ENCODE peak calls at places on chromosomes 4 and X, in six cellular contexts. X, U, T, A, G and Z are unnamed samples.

GRCh38 chr4:165905405-165906027 is 32.5 kb downstream of the TLL1 start:
- DNase-seq in X (no peak), U (no peak), T (no peak), A (no peak), G (no peak), Z (no peak)

GRCh38 chr4:8647626-8648025 is 55.1 kb downstream of the CPZ start:
- DNase-seq in X (no peak), U (no peak), T (no peak), A (no peak), G (no peak), Z (no peak)

GRCh38 chr4:183588169-183588675 is 70.8 kb downstream of the RWDD4 start:
- DNase-seq in X (no peak), U (no peak), T (no peak), A (no peak), G (peak), Z (no peak)

GRCh38 chr4:161629694-161630441 is 533.9 kb downstream of the FSTL5 start:
- DNase-seq in X (no peak), U (no peak), T (no peak), A (no peak), G (peak), Z (no peak)

GRCh38 chrX:18377802-18378201 is 23.3 kb upstream of the SCML2 start:
- DNase-seq in X (no peak), U (no peak), T (no peak), A (peak), G (peak), Z (peak)

GRCh38 chr4:157992038-157992706 is 180.7 kb downstream of the GASK1B start:
- DNase-seq in X (no peak), U (peak), T (peak), A (peak), G (peak), Z (peak)

GRCh38 chr4:184408021-184408710 is 66.2 kb downstream of the IRF2 start:
- DNase-seq in X (no peak), U (no peak), T (no peak), A (no peak), G (no peak), Z (no peak)

GRCh38 chr4:189823611-189824010 is 117.1 kb upstream of the FRG1 start:
- DNase-seq in X (no peak), U (no peak), T (no peak), A (no peak), G (no peak), Z (no peak)

GRCh38 chrX:154457491-154458115 is 478 bp upstream of the PLXNA3 start:
- DNase-seq in X (no peak), U (no peak), T (peak), A (peak), G (peak), Z (no peak)

GRCh38 chr4:151048913-151049312 is 33.8 kb upstream of the LRBA start:
- DNase-seq in X (no peak), U (no peak), T (no peak), A (no peak), G (no peak), Z (no peak)

GRCh38 chr4:6272863-6273660 is 3.4 kb downstream of the WFS1 start:
- DNase-seq in X (no peak), U (peak), T (no peak), A (peak), G (no peak), Z (no peak)

GRCh38 chrX:67353651-67354370 is 190.0 kb upstream of the AR start:
- DNase-seq in X (no peak), U (no peak), T (no peak), A (no peak), G (no peak), Z (no peak)

GRCh38 chr4:20764353-20764752 is 64.1 kb downstream of the PACRGL start:
- DNase-seq in X (no peak), U (no peak), T (no peak), A (no peak), G (no peak), Z (no peak)

GRCh38 chr4:26916195-26916594 is 55.6 kb downstream of the STIM2 start:
- DNase-seq in X (no peak), U (no peak), T (no peak), A (peak), G (no peak), Z (no peak)

GRCh38 chr4:56844817-56845580 is 23.5 kb upstream of the SPINK2 start:
- DNase-seq in X (no peak), U (no peak), T (no peak), A (no peak), G (no peak), Z (no peak)

GRCh38 chr4:187501731-187502130 is 493.8 kb upstream of the ZFP42 start:
- DNase-seq in X (no peak), U (no peak), T (no peak), A (no peak), G (no peak), Z (no peak)

GRCh38 chr4:24770111-24770584 is 25.2 kb upstream of the SOD3 start:
- DNase-seq in X (no peak), U (no peak), T (peak), A (no peak), G (no peak), Z (no peak)

GRCh38 chr4:169195032-169195431 is 75.7 kb downstream of the SH3RF1 start:
- DNase-seq in X (no peak), U (no peak), T (no peak), A (no peak), G (no peak), Z (no peak)

GRCh38 chr4:68373513-68373912 is 23.6 kb upstream of the YTHDC1 start:
- DNase-seq in X (peak), U (peak), T (peak), A (peak), G (peak), Z (peak)

GRCh38 chr4:74855879-74856278 is 61.6 kb upstream of the BTC start:
- DNase-seq in X (no peak), U (no peak), T (no peak), A (no peak), G (no peak), Z (no peak)

GRCh38 chrX:66914082-66914481 is 275.2 kb upstream of the EDA2R start:
- DNase-seq in X (no peak), U (peak), T (no peak), A (no peak), G (no peak), Z (no peak)

GRCh38 chrX:101659601-101660063 is at the start of gene ARMCX2:
- DNase-seq in X (peak), U (peak), T (peak), A (peak), G (peak), Z (peak)

GRCh38 chr4:10104991-10105276 is 11.7 kb downstream of the WDR1 start:
- DNase-seq in X (no peak), U (no peak), T (no peak), A (no peak), G (no peak), Z (no peak)

GRCh38 chr4:7226993-7227392 is 34.7 kb downstream of the SORCS2 start:
- DNase-seq in X (no peak), U (no peak), T (no peak), A (peak), G (no peak), Z (no peak)

GRCh38 chr4:149765630-149766029 is 50.0 kb downstream of the IQCM start:
- DNase-seq in X (no peak), U (no peak), T (no peak), A (no peak), G (no peak), Z (no peak)

GRCh38 chr4:14069871-14070270 is 442.3 kb upstream of the BOD1L1 start:
- DNase-seq in X (no peak), U (no peak), T (no peak), A (no peak), G (no peak), Z (no peak)

GRCh38 chr4:112374850-112375249 is 77.7 kb downstream of the ALPK1 start:
- DNase-seq in X (no peak), U (no peak), T (no peak), A (no peak), G (no peak), Z (no peak)

GRCh38 chr4:13665711-13666660 is 38.5 kb upstream of the BOD1L1 start:
- DNase-seq in X (no peak), U (no peak), T (no peak), A (no peak), G (no peak), Z (no peak)

GRCh38 chr4:54709281-54709854 is 51.6 kb downstream of the KIT start:
- DNase-seq in X (no peak), U (no peak), T (no peak), A (no peak), G (no peak), Z (no peak)

GRCh38 chrX:132631579-132632232 is 142.9 kb upstream of the MBNL3 start:
- DNase-seq in X (no peak), U (no peak), T (peak), A (peak), G (no peak), Z (no peak)

GRCh38 chr4:113411496-113411938 is 350.0 kb downstream of the CAMK2D start:
- DNase-seq in X (no peak), U (no peak), T (no peak), A (no peak), G (peak), Z (no peak)
- TF ChIP-seq CTCF in X (no peak), U (no peak), T (no peak), A (no peak), G (no peak), Z (no peak)

DNA sequence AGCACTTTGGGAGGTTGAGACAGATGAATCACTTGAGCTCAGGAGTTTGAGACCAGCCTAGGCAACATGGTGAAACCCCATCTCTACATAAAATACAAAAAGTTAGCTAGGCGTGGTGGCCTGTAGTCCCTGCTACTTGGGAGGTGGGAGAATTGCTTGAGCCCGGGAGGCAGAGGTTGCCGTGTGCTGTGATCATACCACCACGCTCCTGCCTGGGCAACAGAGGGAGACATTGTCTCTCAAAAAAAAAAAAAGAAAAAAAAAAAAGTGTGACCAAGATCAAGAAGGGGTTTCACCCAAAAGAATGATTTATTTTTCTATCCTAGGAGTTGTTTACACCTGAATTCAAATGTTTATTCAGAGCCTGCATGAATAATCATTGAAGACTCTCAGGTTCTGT is 572.4 kb upstream of the GALNT7 start:
- DNase-seq in X (no peak), U (no peak), T (no peak), A (no peak), G (no peak), Z (no peak)
- TF ChIP-seq CTCF in X (no peak), U (no peak), T (no peak), A (no peak), G (no peak), Z (peak)

DNA sequence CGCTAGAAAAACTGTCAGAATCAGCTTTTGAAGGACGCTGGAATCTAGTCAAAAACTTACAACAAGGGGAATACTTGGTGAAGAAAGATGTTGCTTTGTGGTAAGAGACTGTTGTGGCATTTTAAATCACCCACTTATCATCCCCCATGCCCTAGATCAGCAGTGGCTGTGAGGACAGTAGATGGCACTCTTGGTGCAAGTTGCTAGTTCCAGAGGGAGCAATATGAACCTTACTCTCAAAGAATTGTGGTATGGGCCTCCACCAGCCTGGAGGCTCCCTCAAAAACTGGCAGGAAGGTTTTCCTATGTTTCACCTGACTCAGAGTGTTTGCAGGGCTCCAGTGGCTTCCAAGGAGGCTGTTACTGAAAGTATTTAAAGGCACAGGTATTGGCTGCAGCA is 37.7 kb upstream of the SLC16A2 start:
- DNase-seq in X (no peak), U (peak), T (peak), A (peak), G (peak), Z (peak)
- TF ChIP-seq CTCF in X (peak), U (peak), T (peak), A (peak), G (peak), Z (peak)

DNA sequence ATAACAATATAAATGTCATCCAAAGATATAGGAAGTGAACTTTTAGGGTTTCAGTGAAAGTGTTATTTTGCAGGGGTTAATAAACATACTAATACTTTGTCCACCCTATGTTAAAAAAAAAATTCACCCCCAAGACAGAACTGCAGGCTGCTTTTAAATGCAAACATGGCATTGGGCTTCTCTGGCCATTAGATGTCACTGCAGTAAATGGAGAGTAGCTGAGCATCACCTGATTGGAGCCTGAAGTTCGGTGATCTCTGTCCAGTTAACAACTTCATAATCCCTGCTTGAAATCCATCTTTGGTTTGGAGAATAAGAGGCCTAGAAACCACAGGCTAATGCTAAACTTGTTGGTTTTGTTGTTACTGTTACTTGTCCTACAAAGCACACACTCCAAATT is 18.7 kb downstream of the SLC25A43 start:
- DNase-seq in X (no peak), U (no peak), T (no peak), A (no peak), G (no peak), Z (no peak)
- TF ChIP-seq CTCF in X (no peak), U (no peak), T (peak), A (peak), G (no peak), Z (no peak)